ENCODE peak calls at places on chromosomes 12 and 14, in six cellular contexts. V is NCI-H1092 treated with DMSO at 0.1 percent for 48 hours, D is LoVo, P is substantia nigra, F is psoas muscle, W is iris pigment epithelial cell. Z is an unnamed sample.

GRCh38 chr12:48037267-48037915 is 33.1 kb upstream of the COL2A1 start:
- DNase-seq in V (no peak), D (no peak), P (no peak), F (no peak), W (peak; percentile 31), Z (no peak)

GRCh38 chr14:61255968-61256367 is 25.2 kb downstream of the TMEM30B start:
- DNase-seq in V (no peak), D (no peak), P (no peak), F (no peak), W (no peak), Z (no peak)

GRCh38 chr12:47736877-47737676 is 11.8 kb upstream of the ENDOU start:
- DNase-seq in V (peak; percentile 34), D (no peak), P (peak; percentile 78), F (peak; percentile 92), W (peak; percentile 43), Z (peak; percentile 64)

GRCh38 chr12:51391047-51391837 is at the start of gene GALNT6:
- DNase-seq in V (no peak), D (peak; percentile 77), P (no peak), F (no peak), W (no peak), Z (peak; percentile 28)

GRCh38 chr12:72448089-72448488 is 175.9 kb downstream of the TRHDE start:
- DNase-seq in V (no peak), D (no peak), P (no peak), F (no peak), W (peak; percentile 38), Z (no peak)

GRCh38 chr12:45290218-45290609 is 74.3 kb downstream of the ANO6 start:
- DNase-seq in V (no peak), D (no peak), P (no peak), F (no peak), W (peak; percentile 97), Z (no peak)

GRCh38 chr14:68807148-68807600 is 14.3 kb upstream of the ZFP36L1 start:
- DNase-seq in V (peak; percentile 54), D (no peak), P (no peak), F (peak; percentile 68), W (peak; percentile 79), Z (no peak)

GRCh38 chr12:124881123-124881522 is 17.5 kb upstream of the SCARB1 start:
- DNase-seq in V (no peak), D (no peak), P (no peak), F (no peak), W (peak; percentile 43), Z (no peak)

GRCh38 chr12:70692681-70693288 is 55.6 kb upstream of the PTPRB start:
- DNase-seq in V (no peak), D (no peak), P (no peak), F (no peak), W (peak; percentile 52), Z (no peak)

GRCh38 chr12:2248087-2248900 is 195.5 kb downstream of the CACNA1C start:
- DNase-seq in V (peak; percentile 60), D (no peak), P (no peak), F (no peak), W (peak; percentile 70), Z (no peak)

GRCh38 chr14:93957751-93958566 is 18.4 kb downstream of the ASB2 start:
- DNase-seq in V (no peak), D (no peak), P (no peak), F (peak; percentile 48), W (no peak), Z (no peak)

GRCh38 chr12:12176402-12176801 is 90.4 kb downstream of the LRP6 start:
- DNase-seq in V (no peak), D (no peak), P (no peak), F (no peak), W (no peak), Z (no peak)

GRCh38 chr12:121430821-121431415 is 31.0 kb downstream of the RNF34 start:
- DNase-seq in V (no peak), D (no peak), P (no peak), F (no peak), W (no peak), Z (no peak)

GRCh38 chr14:103578401-103579075 is 15.8 kb downstream of the COA8 start:
- DNase-seq in V (no peak), D (no peak), P (no peak), F (no peak), W (no peak), Z (no peak)

GRCh38 chr14:37257651-37258050 is 59.9 kb downstream of the MIPOL1 start:
- DNase-seq in V (no peak), D (no peak), P (no peak), F (no peak), W (no peak), Z (no peak)

GRCh38 chr14:23076785-23077408 is 18.0 kb downstream of the ACIN1 start:
- DNase-seq in V (no peak), D (no peak), P (no peak), F (no peak), W (no peak), Z (no peak)

GRCh38 chr12:52206309-52207040 is 14.7 kb upstream of the KRT80 start:
- DNase-seq in V (no peak), D (peak; percentile 82), P (no peak), F (no peak), W (no peak), Z (peak; percentile 12)

GRCh38 chr12:14384783-14385638 is 19.5 kb downstream of the ATF7IP start:
- DNase-seq in V (peak; percentile 92), D (peak; percentile 81), P (no peak), F (no peak), W (peak; percentile 95), Z (peak; percentile 49)

GRCh38 chr12:89389755-89390661 is 37.7 kb upstream of the DUSP6 start:
- DNase-seq in V (no peak), D (peak; percentile 24), P (no peak), F (no peak), W (peak; percentile 75), Z (no peak)

GRCh38 chr12:68113644-68114043 is 45.9 kb downstream of the IFNG start:
- DNase-seq in V (no peak), D (peak; percentile 12), P (no peak), F (no peak), W (no peak), Z (no peak)

GRCh38 chr14:39228509-39229221 is 5.0 kb upstream of the MIA2 start:
- DNase-seq in V (no peak), D (no peak), P (no peak), F (no peak), W (no peak), Z (no peak)

GRCh38 chr12:62252576-62252975 is 7.6 kb upstream of the USP15 start:
- DNase-seq in V (no peak), D (no peak), P (no peak), F (no peak), W (peak; percentile 38), Z (no peak)

GRCh38 chr12:795305-795704 is 42.9 kb downstream of the WNK1 start:
- DNase-seq in V (no peak), D (no peak), P (no peak), F (no peak), W (peak; percentile 50), Z (no peak)

GRCh38 chr12:12008931-12009611 is 61.7 kb upstream of the BCL2L14 start:
- DNase-seq in V (peak; percentile 86), D (no peak), P (no peak), F (no peak), W (peak; percentile 77), Z (no peak)

GRCh38 chr14:64764641-64765520 is 60.7 kb downstream of the PLEKHG3 start:
- DNase-seq in V (peak; percentile 83), D (peak; percentile 64), P (no peak), F (peak; percentile 85), W (peak; percentile 61), Z (peak; percentile 38)

GRCh38 chr12:127176804-127177203 is 1090.2 kb upstream of the TMEM132C start:
- DNase-seq in V (no peak), D (no peak), P (no peak), F (no peak), W (no peak), Z (no peak)

GRCh38 chr12:41254546-41254945 is 66.4 kb downstream of the PDZRN4 start:
- DNase-seq in V (no peak), D (no peak), P (no peak), F (no peak), W (peak; percentile 20), Z (no peak)

GRCh38 chr14:57182760-57183503 is 85.8 kb downstream of the EXOC5 start:
- DNase-seq in V (peak; percentile 42), D (peak; percentile 12), P (no peak), F (no peak), W (peak; percentile 15), Z (no peak)

GRCh38 chr12:98238513-98238912 is 276.9 kb upstream of the TMPO start:
- DNase-seq in V (no peak), D (no peak), P (no peak), F (no peak), W (peak; percentile 51), Z (no peak)

GRCh38 chr12:944201-944600 is 5.3 kb downstream of the RAD52 start:
- DNase-seq in V (no peak), D (no peak), P (no peak), F (no peak), W (no peak), Z (no peak)

GRCh38 chr12:7116196-7116595 is 7.2 kb upstream of the C1RL start:
- DNase-seq in V (no peak), D (no peak), P (no peak), F (no peak), W (no peak), Z (no peak)

GRCh38 chr14:49962616-49963015 is 69.7 kb downstream of the ARF6 start:
- DNase-seq in V (no peak), D (peak; percentile 79), P (no peak), F (no peak), W (no peak), Z (no peak)

GRCh38 chr12:23753627-23754358 is 195.7 kb downstream of the SOX5 start:
- DNase-seq in V (no peak), D (no peak), P (no peak), F (no peak), W (no peak), Z (no peak)

GRCh38 chr12:49784756-49785409 is 43.3 kb downstream of the NCKAP5L start:
- DNase-seq in V (no peak), D (no peak), P (no peak), F (peak; percentile 31), W (peak; percentile 59), Z (no peak)

GRCh38 chr12:116982721-116983502 is 72.2 kb downstream of the FBXW8 start:
- DNase-seq in V (no peak), D (no peak), P (no peak), F (no peak), W (peak; percentile 59), Z (no peak)

GRCh38 chr12:74963304-74963703 is 246.3 kb downstream of the KCNC2 start:
- DNase-seq in V (no peak), D (no peak), P (no peak), F (no peak), W (no peak), Z (no peak)

GRCh38 chr12:12511895-12512674 is 50.6 kb downstream of the DUSP16 start:
- DNase-seq in V (no peak), D (no peak), P (no peak), F (no peak), W (no peak), Z (no peak)

GRCh38 chr14:23443881-23444280 is 8.4 kb upstream of the MYH7 start:
- DNase-seq in V (no peak), D (no peak), P (no peak), F (no peak), W (no peak), Z (no peak)

GRCh38 chr12:129819391-129819790 is 84.4 kb downstream of the TMEM132D start:
- DNase-seq in V (no peak), D (no peak), P (no peak), F (no peak), W (peak; percentile 12), Z (no peak)

GRCh38 chr12:48351022-48351708 is 446 bp upstream of the ZNF641 start:
- DNase-seq in V (no peak), D (peak; percentile 86), P (no peak), F (peak; percentile 91), W (peak; percentile 77), Z (no peak)